ENCODE peak calls at places on chromosomes 1 and 21, in four cellular contexts. B is epithelial cell of esophagus, H is AG04450, Q is tibial artery. A is an unnamed sample.

GRCh38 chr1:35448344-35448801 is 108.8 kb downstream of the KIAA0319L start:
- DNase-seq in B (peak), H (peak), Q (no peak), A (peak)

GRCh38 chr1:38831753-38832734 is 27.5 kb downstream of the RRAGC start:
- DNase-seq in B (peak), H (no peak), Q (no peak), A (no peak)

GRCh38 chr1:26015358-26015757 is 6.2 kb upstream of the EXTL1 start:
- DNase-seq in B (peak), H (no peak), Q (no peak), A (peak)

GRCh38 chr1:33501309-33501708 is 28.9 kb downstream of the ZSCAN20 start:
- DNase-seq in B (no peak), H (no peak), Q (no peak), A (no peak)

GRCh38 chr1:89669445-89669844 is 36.5 kb downstream of the LRRC8C start:
- DNase-seq in B (no peak), H (no peak), Q (no peak), A (no peak)

GRCh38 chr1:21909787-21910503 is 27.2 kb downstream of the HSPG2 start:
- DNase-seq in B (peak), H (no peak), Q (peak), A (no peak)

GRCh38 chr1:85607126-85607912 is 26.8 kb downstream of the CCN1 start:
- DNase-seq in B (peak), H (peak), Q (no peak), A (peak)

GRCh38 chr1:31811605-31812004 is 4.2 kb downstream of the SPOCD1 start:
- DNase-seq in B (no peak), H (no peak), Q (no peak), A (no peak)

GRCh38 chr1:112901387-112901786 is 54.6 kb downstream of the SLC16A1 start:
- DNase-seq in B (no peak), H (no peak), Q (no peak), A (no peak)

GRCh38 chr21:31647650-31648049 is 11.8 kb upstream of the SOD1 start:
- DNase-seq in B (no peak), H (no peak), Q (no peak), A (no peak)
- H3K4me3 ChIP-seq in B (no peak), H (no peak), Q (no peak), A (no peak)

GRCh38 chr1:209277662-209278061 is 305.9 kb upstream of the CAMK1G start:
- DNase-seq in B (no peak), H (no peak), Q (no peak), A (no peak)
- TF ChIP-seq CTCF in B (no peak), H (no peak), Q (no peak), A (no peak)

GRCh38 chr1:226676381-226676780 is 62.7 kb downstream of the ITPKB start:
- DNase-seq in B (no peak), H (no peak), Q (no peak), A (no peak)
- H3K4me3 ChIP-seq in B (no peak), H (no peak), Q (no peak), A (no peak)

DNA sequence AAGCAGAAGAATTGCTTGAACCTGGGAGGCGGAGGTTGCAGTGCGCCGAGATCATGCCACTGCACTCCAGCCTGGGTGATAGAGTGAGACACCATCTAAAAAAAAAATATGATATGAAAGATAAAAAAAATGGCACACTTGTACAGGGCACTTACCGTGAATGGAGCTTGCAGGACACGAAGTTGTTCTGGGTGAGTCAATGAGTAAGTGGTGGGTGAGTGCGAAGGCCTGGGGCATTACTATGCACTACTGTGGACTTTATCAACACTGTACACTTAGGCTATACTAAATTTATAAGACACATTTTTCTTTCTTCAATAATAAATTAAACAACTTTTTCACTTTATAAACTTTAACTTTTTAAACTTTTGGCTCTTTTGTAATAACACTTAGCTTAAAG is 37.0 kb downstream of the TNFRSF8 start:
- DNase-seq in B (peak), H (no peak), Q (no peak), A (no peak)
- TF ChIP-seq CTCF in B (no peak), H (no peak), Q (no peak), A (no peak)

GRCh38 chr1:159935305-159935704 is 10.0 kb upstream of the TAGLN2 start:
- DNase-seq in B (no peak), H (no peak), Q (no peak), A (no peak)

GRCh38 chr1:159932296-159933285 is 7.3 kb upstream of the TAGLN2 start:
- DNase-seq in B (peak), H (no peak), Q (no peak), A (no peak)

GRCh38 chr1:159935719-159936283 is 9.6 kb downstream of the IGSF9 start:
- DNase-seq in B (no peak), H (no peak), Q (no peak), A (no peak)

GRCh38 chr1:159933347-159933746 is 8.0 kb upstream of the TAGLN2 start:
- DNase-seq in B (peak), H (no peak), Q (no peak), A (no peak)

GRCh38 chr1:159934136-159935039 is 9.1 kb upstream of the TAGLN2 start:
- DNase-seq in B (no peak), H (no peak), Q (no peak), A (no peak)
- H3K4me3 ChIP-seq in B (no peak), H (no peak), Q (no peak), A (no peak)

GRCh38 chr1:183670169-183670568 is 17.1 kb upstream of the APOBEC4 start:
- DNase-seq in B (no peak), H (no peak), Q (no peak), A (no peak)
- TF ChIP-seq CTCF in B (peak), H (peak), Q (no peak), A (no peak)

DNA sequence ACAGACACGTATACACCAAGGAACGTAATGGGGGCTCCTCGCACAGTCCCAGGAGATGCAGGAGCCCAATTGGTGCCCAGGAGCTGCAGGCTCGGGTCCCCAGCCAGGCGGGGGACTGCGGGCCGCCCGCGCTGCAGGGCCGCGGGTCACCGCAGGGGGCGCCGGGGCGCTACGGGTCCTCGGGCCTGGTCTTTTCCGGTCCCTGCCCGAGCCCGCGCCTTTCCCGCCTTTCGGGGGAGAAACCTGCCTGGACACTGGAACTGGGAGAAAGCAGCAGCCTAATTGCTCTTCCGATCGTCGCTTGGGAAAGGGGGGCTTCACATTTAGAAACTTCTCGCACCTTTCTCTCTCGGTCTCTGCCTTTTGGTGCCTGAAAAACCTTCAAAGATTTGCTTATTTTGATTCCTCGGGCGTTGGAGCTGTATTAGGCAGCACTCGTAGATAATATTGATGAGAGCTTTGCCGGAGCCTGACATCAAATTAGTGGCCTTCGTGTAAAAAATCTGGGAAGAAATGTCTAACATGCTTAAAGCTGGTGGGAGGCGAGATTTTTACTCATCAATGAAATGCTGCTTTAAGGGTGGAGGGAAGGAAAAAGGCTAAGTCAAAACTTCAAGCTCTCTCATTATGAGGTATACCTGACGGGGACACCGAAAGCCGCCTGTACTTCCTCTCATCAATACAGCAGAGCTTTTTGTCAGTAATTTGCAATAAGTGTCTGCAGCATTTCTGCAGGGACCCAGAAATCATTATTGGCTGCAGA is 12.6 kb upstream of the BARHL2 start:
- DNase-seq in B (no peak), H (no peak), Q (no peak), A (no peak)
- H3K4me3 ChIP-seq in B (no peak), H (no peak), Q (no peak), A (no peak)